ENCODE peak calls at places on chromosomes 1 and 21, in seven cellular contexts. W is HepG2, E is HCT116, T is H1, A is K562, L is SK-N-SH, O is GM12878. V is an unnamed sample.

GRCh38 chr1:92804721-92805169 is 19.8 kb upstream of the EVI5 start:
- DNase-seq in W (peak; percentile 41), E (peak; percentile 73), T (no peak), A (peak; percentile 85), L (no peak), O (no peak), V (peak; percentile 79)

GRCh38 chr1:34330061-34330460 is 153.4 kb downstream of the C1orf94 start:
- DNase-seq in W (no peak), E (no peak), T (no peak), A (no peak), L (no peak), O (no peak), V (no peak)

GRCh38 chr21:14284439-14284838 is 68.5 kb downstream of the RBM11 start:
- DNase-seq in W (no peak), E (no peak), T (no peak), A (no peak), L (no peak), O (no peak), V (no peak)

GRCh38 chr1:215226755-215227154 is 144.2 kb downstream of the KCNK2 start:
- DNase-seq in W (no peak), E (no peak), T (no peak), A (no peak), L (no peak), O (no peak), V (no peak)

GRCh38 chr1:1346501-1346890 is 2.7 kb downstream of the DVL1 start:
- DNase-seq in W (no peak), E (no peak), T (no peak), A (no peak), L (no peak), O (no peak), V (no peak)

GRCh38 chr1:53583903-53584210 is 124.7 kb downstream of the DMRTB1 start:
- DNase-seq in W (no peak), E (no peak), T (no peak), A (no peak), L (no peak), O (no peak), V (no peak)

GRCh38 chr1:211013346-211014240 is 120.4 kb downstream of the KCNH1 start:
- DNase-seq in W (no peak), E (no peak), T (no peak), A (no peak), L (no peak), O (no peak), V (peak; percentile 17)

GRCh38 chr1:172356620-172357019 is 63.9 kb upstream of the C1orf105 start:
- DNase-seq in W (no peak), E (peak; percentile 56), T (no peak), A (no peak), L (no peak), O (no peak), V (no peak)

GRCh38 chr1:200359610-200360163 is 50.1 kb downstream of the ZNF281 start:
- DNase-seq in W (no peak), E (no peak), T (no peak), A (no peak), L (no peak), O (no peak), V (no peak)

GRCh38 chr21:17492415-17493168 is 20.3 kb upstream of the CXADR start:
- DNase-seq in W (peak; percentile 21), E (no peak), T (no peak), A (no peak), L (no peak), O (no peak), V (no peak)

GRCh38 chr1:204685236-204686006 is at the start of gene LRRN2:
- DNase-seq in W (no peak), E (no peak), T (no peak), A (no peak), L (peak; percentile 85), O (no peak), V (peak; percentile 50)

DNA sequence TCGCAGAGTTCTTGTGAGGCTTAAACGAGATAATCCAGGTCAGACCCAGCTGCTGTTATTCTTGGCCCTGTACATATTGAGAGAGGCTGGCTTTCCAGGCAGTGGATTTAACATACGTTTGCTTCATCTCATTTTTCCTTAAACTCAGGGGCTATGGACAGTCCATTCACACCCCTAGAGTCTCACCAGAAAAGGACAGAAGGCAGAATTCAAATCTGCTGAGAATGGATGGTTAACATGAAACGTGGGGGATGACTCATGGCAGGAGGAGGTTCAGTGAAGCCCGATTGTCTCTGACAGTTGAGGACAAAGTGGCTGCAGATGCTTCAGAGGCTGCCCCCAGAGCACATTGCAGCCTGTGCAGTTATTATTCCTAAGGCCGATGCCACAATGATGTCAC is 39.4 kb downstream of the TGFB2 start:
- DNase-seq in W (no peak), E (no peak), T (no peak), A (no peak), L (no peak), O (no peak), V (no peak)
- TF ChIP-seq JUND in W (no peak), E (no peak), T (no peak), A (no peak), L (peak; percentile 73), O (no peak), V (no peak)

GRCh38 chr1:163072658-163073057 is 3.5 kb downstream of the RGS4 start:
- DNase-seq in W (no peak), E (no peak), T (no peak), A (no peak), L (no peak), O (no peak), V (no peak)

GRCh38 chr1:163069142-163069541 is at the start of gene RGS4:
- DNase-seq in W (peak; percentile 21), E (peak; percentile 54), T (peak; percentile 81), A (peak; percentile 33), L (peak; percentile 73), O (no peak), V (no peak)

GRCh38 chr1:163074004-163074403 is 4.8 kb downstream of the RGS4 start:
- DNase-seq in W (no peak), E (no peak), T (no peak), A (no peak), L (no peak), O (no peak), V (no peak)

GRCh38 chr1:163069655-163070277 is 605 bp downstream of the RGS4 start:
- DNase-seq in W (no peak), E (no peak), T (no peak), A (no peak), L (no peak), O (no peak), V (no peak)

DNA sequence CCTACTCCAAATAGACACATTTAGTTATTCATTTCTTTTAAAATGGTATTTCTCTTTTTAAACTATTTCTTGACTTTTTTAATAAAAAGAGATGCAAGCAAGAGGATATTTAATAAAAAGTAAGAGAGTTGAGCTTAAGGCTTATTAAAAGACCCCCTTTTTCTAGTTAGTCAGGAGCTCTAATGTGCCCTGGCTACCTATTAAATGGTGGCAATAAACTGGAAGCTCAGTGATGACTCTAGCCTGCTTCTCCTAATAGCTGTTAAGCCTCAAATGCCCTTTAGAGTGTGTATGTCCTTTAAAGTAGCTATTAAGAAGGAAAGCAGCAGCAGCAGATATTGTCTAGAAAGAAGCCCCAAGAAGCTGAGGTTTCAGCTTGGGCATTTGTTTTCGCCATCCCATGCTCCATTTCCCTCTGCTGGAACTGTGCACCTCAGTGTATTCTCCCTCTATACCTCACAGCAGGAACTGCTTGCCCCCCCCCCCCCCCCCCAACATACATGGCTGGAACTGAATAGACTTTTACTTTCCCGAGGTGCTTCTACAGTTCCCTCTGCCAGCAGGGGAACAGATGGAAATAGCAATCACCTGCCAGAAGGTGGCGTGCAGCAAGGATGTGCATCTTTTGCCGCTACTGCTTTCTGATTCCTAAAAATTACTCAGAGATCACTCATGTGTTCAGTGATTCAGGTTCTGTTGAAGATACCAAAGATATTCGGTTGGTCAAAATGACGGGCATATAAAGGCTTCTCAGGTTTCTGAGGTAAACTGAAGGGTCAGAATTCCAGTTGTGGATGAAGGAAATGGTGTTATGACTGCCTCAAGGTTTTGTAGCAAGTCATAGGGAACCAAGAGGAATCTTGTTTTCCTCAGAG is 2.5 kb downstream of the RGS4 start:
- DNase-seq in W (peak; percentile 30), E (peak; percentile 60), T (peak; percentile 3), A (peak; percentile 58), L (peak; percentile 44), O (no peak), V (peak; percentile 81)
- TF ChIP-seq JUND in W (no peak), E (no peak), T (no peak), A (no peak), L (peak; percentile 37), O (no peak), V (no peak)

GRCh38 chr1:110465814-110466380 is 14.9 kb downstream of the PROK1 start:
- DNase-seq in W (no peak), E (no peak), T (no peak), A (no peak), L (no peak), O (no peak), V (no peak)

GRCh38 chr1:110466646-110467280 is 15.8 kb downstream of the PROK1 start:
- DNase-seq in W (no peak), E (no peak), T (no peak), A (no peak), L (no peak), O (no peak), V (no peak)

GRCh38 chr1:110463695-110464094 is 12.7 kb downstream of the PROK1 start:
- DNase-seq in W (no peak), E (peak; percentile 10), T (no peak), A (no peak), L (no peak), O (no peak), V (no peak)

GRCh38 chr1:110464340-110464739 is 13.4 kb downstream of the PROK1 start:
- DNase-seq in W (peak; percentile 18), E (no peak), T (no peak), A (no peak), L (no peak), O (no peak), V (no peak)

DNA sequence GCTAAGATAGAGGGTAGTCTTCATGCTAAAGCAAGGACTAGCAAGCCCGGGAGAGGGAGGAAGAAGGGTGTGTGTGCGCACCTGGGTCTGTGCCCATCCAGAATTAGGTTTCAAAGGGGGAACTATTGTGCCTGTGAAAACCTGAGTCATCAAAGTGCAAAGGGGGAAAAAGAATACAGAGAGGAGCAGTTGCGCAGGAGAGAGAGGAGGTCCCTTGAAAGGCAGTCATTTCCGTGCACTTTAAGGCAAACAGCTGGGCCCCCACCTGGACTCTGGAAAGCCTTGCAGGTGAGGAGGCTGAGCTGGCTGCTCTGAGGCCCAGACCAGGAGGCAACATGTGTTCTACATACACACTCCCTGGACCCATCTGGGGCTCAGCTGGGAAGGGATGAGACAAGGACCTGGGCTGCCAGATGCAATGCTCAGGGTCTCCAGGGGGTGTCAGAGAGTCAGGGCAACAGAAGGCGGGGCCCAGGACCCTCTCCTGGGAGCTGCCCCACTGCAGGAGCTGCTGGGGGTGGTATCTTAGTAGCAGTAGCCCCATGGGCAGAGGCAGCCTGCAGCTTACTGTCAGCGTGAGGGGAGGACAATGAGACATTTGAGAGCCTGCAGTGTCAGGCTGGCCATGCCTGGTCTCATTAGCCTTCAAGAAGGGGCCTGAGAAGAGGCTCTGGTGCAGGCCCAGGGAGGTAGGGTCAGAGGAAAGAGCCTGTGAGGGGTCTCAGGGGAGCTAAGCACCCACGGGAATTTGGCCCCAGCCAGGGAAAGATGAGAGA is 14.3 kb downstream of the PROK1 start:
- DNase-seq in W (no peak), E (no peak), T (no peak), A (no peak), L (no peak), O (no peak), V (no peak)
- TF ChIP-seq JUND in W (no peak), E (no peak), T (no peak), A (no peak), L (no peak), O (no peak), V (no peak)

GRCh38 chr1:159307338-159307737 is 5.2 kb downstream of the FCER1A start:
- DNase-seq in W (no peak), E (no peak), T (no peak), A (no peak), L (no peak), O (no peak), V (no peak)
- TF ChIP-seq JUND in W (no peak), E (no peak), T (no peak), A (no peak), L (no peak), O (no peak), V (no peak)